ENCODE peak calls at places on chromosomes 3 and 15, in four cellular contexts. W is upper lobe of left lung; R is CD8-positive, alpha-beta T cell; G is NT2/D1. J is an unnamed sample.

GRCh38 chr3:13647314-13648059 is 98.6 kb downstream of the FBLN2 start:
- DNase-seq in R (peak; percentile 22), G (no peak), W (no peak), J (no peak)

GRCh38 chr15:81256916-81257315 is 60.2 kb downstream of the IL16 start:
- DNase-seq in R (no peak), G (no peak), W (no peak), J (no peak)

GRCh38 chr3:144361002-144361401 is 389.4 kb downstream of the DIPK2A start:
- DNase-seq in W (no peak), R (no peak), G (no peak), J (no peak)

GRCh38 chr3:135896613-135897012 is 68.9 kb upstream of the PPP2R3A start:
- DNase-seq in W (no peak), G (no peak), R (no peak), J (no peak)

GRCh38 chr15:41921167-41921566 is 27.3 kb upstream of the SPTBN5 start:
- DNase-seq in W (no peak), R (no peak), G (no peak), J (no peak)

GRCh38 chr3:150059729-150060128 is 89.0 kb upstream of the PFN2 start:
- DNase-seq in G (no peak), R (no peak), W (no peak), J (no peak)

GRCh38 chr15:59594991-59595390 is 16.6 kb upstream of the GCNT3 start:
- DNase-seq in W (no peak), R (no peak), G (no peak), J (no peak)

GRCh38 chr3:168121175-168121853 is 25.6 kb upstream of the GOLIM4 start:
- DNase-seq in R (no peak), G (no peak), W (no peak), J (no peak)

GRCh38 chr3:133447751-133448477 is 48.1 kb downstream of the BFSP2 start:
- DNase-seq in R (no peak), W (no peak), G (no peak), J (no peak)

GRCh38 chr3:132406587-132406986 is 10.7 kb upstream of the DNAJC13 start:
- DNase-seq in G (no peak), W (no peak), R (no peak), J (no peak)

GRCh38 chr3:48038971-48039481 is 22.8 kb upstream of the MAP4 start:
- DNase-seq in R (no peak), W (no peak), G (no peak), J (no peak)

GRCh38 chr15:92648190-92648875 is 7.2 kb downstream of the FAM174B start:
- DNase-seq in R (no peak), W (no peak), G (no peak), J (no peak)

GRCh38 chr3:53885239-53885638 is 3.3 kb upstream of the ACTR8 start:
- DNase-seq in R (no peak), G (no peak), W (no peak), J (no peak)

GRCh38 chr3:20646425-20646824 is 460.4 kb upstream of the SGO1 start:
- DNase-seq in W (no peak), G (no peak), R (no peak), J (no peak)
- H3K9me3 ChIP-seq in W (no peaks in the 10 kb centered on the region), G (no peaks in the 10 kb centered on the region), R (no peaks in the 10 kb centered on the region), J (no peaks in the 10 kb centered on the region)

GRCh38 chr3:8345396-8345795 is 156.2 kb upstream of the LMCD1 start:
- DNase-seq in G (no peak), R (no peak), W (no peak), J (no peak)
- H3K9me3 ChIP-seq in G (peaks cover 29% of the 10 kb centered on the region), R (peaks cover 4% of the 10 kb centered on the region), W (peaks cover 12% of the 10 kb centered on the region), J (no peaks in the 10 kb centered on the region)

GRCh38 chr3:25294406-25294805 is 133.7 kb upstream of the RARB start:
- DNase-seq in G (no peak), W (no peak), R (no peak), J (no peak)

GRCh38 chr3:25300141-25300540 is 127.9 kb upstream of the RARB start:
- DNase-seq in G (no peak), R (no peak), W (no peak), J (no peak)

GRCh38 chr3:25292604-25293003 is 135.5 kb upstream of the RARB start:
- DNase-seq in R (no peak), W (no peak), G (no peak), J (no peak)

GRCh38 chr3:25293736-25294135 is 134.3 kb upstream of the RARB start:
- DNase-seq in W (no peak), R (no peak), G (no peak), J (no peak)

GRCh38 chr3:25297667-25298585 is 130.1 kb upstream of the RARB start:
- DNase-seq in W (no peak), R (no peak), G (no peak), J (no peak)
- H3K9me3 ChIP-seq in W (no peaks in the 10 kb centered on the region), R (no peaks in the 10 kb centered on the region), G (no peaks in the 10 kb centered on the region), J (no peaks in the 10 kb centered on the region)

GRCh38 chr15:96977886-96978285 is 647.4 kb downstream of the NR2F2 start:
- DNase-seq in G (no peak), W (no peak), R (no peak), J (no peak)
- H3K9me3 ChIP-seq in G (no peaks in the 10 kb centered on the region), W (no peaks in the 10 kb centered on the region), R (no peaks in the 10 kb centered on the region), J (no peaks in the 10 kb centered on the region)

DNA sequence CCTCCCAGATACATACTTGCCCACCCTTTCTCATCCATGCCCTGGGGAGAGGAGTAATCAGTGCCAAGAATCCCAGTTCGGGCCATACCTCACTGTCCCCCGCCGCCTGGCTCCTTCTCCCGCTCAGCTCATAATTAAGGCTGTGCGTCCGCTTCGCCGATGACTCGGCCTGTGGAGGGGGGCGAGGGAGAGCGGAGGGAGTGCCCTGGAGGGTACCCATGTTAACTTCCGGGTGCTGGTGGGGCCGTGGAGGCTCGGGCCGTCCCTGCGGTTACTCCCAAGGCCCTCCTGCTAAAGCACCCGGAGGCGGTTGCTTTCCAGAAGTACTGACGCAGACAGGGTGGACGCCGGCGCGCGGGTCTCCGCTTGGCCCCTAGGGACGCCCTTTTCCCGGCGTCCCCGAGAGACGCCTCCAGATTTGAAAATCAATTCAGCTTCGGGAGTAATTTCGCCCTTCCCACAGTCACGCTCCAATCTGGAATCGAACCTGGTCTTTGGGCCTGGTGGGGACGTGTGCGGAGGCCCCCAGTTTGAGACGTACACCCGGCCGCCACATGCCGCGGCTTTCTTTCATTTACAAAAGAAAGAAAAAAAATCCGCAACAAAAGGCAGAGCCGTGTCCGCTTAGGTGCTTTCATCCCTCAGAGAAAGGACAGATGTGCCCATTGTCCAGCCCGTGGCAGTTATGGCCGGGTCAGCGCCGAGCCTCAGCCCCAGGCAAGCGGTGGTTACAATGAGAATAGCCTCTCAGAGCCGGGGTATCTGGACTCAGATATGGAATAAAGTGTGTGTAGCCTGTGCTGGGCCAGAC is 1.0 kb upstream of the ONECUT1 start:
- DNase-seq in W (no peak), R (no peak), G (no peak), J (no peak)
- H3K9me3 ChIP-seq in W (no peaks in the 10 kb centered on the region), R (no peaks in the 10 kb centered on the region), G (peaks cover 9% of the 10 kb centered on the region), J (no peaks in the 10 kb centered on the region)

DNA sequence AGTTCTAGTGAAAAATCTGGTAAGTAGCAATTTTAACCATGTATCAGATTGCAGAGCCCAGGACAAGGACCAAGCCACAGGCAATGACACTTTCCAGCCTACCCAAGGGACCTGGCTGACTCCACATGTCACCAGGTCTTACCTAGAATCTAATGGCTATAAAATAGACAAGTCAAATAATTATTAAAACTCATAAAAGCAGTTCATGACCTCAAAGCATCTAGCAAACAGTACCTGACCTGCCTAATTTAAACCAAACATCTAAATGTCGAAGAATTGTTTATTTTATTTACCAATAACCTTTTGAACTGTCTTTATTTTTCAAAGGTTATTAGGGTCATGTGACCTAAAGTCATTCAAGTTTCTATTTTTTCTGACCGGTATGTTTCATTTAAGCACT is 35.6 kb upstream of the MKRN3 start:
- DNase-seq in W (no peak), G (no peak), R (no peak), J (no peak)
- H3K9me3 ChIP-seq in W (no peaks in the 10 kb centered on the region), G (no peaks in the 10 kb centered on the region), R (no peaks in the 10 kb centered on the region), J (no peaks in the 10 kb centered on the region)

GRCh38 chr15:33987444-33987843 is 19.1 kb downstream of the CHRM5 start:
- DNase-seq in W (no peak), G (no peak), R (no peak), J (no peak)

GRCh38 chr15:33985287-33985686 is 17.0 kb downstream of the CHRM5 start:
- DNase-seq in W (no peak), G (peak; percentile 13), R (no peak), J (no peak)

GRCh38 chr15:33994005-33994615 is 25.8 kb downstream of the CHRM5 start:
- DNase-seq in G (peak; percentile 39), R (no peak), W (no peak), J (no peak)

GRCh38 chr15:33985751-33986150 is 17.5 kb downstream of the CHRM5 start:
- DNase-seq in R (no peak), W (no peak), G (no peak), J (no peak)

DNA sequence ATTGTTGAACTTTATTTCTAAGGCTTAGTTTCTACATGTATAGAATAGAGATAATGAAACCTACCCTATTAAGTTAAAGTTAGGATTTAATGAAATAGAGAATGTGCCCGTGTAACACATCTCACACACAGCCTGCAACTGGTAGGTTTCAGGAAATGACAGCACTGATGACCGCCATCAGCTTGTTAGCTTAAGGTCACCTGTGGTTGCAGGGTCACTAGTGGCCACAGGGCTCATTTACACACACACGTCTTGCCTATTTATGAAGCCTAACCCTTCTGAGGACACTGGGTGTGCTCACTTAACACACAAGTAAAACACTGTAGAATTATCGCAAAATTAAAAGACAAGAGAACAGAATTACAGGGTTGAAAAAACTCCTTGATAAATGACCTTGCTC is 20.1 kb downstream of the CHRM5 start:
- DNase-seq in W (no peak), R (no peak), G (no peak), J (no peak)
- H3K9me3 ChIP-seq in W (no peaks in the 10 kb centered on the region), R (no peaks in the 10 kb centered on the region), G (no peaks in the 10 kb centered on the region), J (no peaks in the 10 kb centered on the region)

DNA sequence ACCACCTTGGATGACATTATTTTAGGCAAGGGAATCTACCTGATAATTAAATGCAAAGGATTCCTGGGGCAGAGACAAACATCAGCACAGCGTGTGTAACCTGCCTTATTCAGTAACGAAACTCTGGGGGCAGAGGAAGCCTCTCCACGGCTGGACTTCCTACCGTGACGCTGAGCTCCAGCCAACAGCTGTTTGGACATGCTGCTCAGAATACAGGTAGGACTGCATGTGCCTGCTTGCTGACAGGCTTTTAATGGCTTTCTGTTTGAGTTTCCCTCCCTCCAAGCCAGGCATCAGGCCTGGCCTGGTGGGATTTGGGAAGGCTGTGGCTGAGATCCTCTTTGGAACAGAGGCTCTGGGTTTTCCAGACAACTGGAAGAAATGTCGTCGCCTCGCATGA is 150.6 kb downstream of the ADAMTS17 start:
- DNase-seq in G (no peak), R (no peak), W (no peak), J (no peak)
- H3K9me3 ChIP-seq in G (no peaks in the 10 kb centered on the region), R (no peaks in the 10 kb centered on the region), W (no peaks in the 10 kb centered on the region), J (no peaks in the 10 kb centered on the region)

DNA sequence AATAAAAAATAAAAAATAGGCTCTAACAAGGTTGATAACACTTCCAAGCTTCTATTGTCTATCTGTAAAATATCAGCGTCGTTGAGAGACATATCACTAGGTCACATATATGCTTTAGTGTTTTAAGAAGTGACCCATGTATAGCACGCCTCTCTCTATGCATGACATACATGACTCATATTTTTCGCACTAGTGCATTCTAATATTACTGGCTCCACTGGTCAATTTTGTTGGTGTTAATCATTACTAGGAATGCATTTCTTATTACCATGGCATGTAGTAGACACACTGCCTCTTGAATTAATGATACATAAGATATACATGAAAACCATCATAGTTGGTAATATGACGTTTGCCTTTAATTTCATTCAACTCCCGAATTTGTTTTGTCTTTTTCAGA is 203.1 kb downstream of the CHL1 start:
- DNase-seq in R (no peak), G (no peak), W (no peak), J (no peak)
- H3K9me3 ChIP-seq in R (no peaks in the 10 kb centered on the region), G (no peaks in the 10 kb centered on the region), W (no peaks in the 10 kb centered on the region), J (no peaks in the 10 kb centered on the region)

J was measured in CD4-positive, alpha-beta memory T cell.